ENCODE peak calls at places on chromosome 2, in five cellular contexts. One of them, this sample, is unnamed.

GRCh38 chr2:177400337-177400923 is 7.9 kb downstream of the AGPS start:
- DNase-seq in transverse colon: no peak
- DNase-seq in breast epithelium: no peak
- DNase-seq in spleen: no peak
- DNase-seq in gastrocnemius medialis: no peak
- DNase-seq in this sample: no peak

GRCh38 chr2:118937817-118938216 is 4.2 kb upstream of the MARCO start:
- DNase-seq in gastrocnemius medialis: no peak
- DNase-seq in transverse colon: peak; percentile 33
- DNase-seq in spleen: no peak
- DNase-seq in breast epithelium: no peak
- DNase-seq in this sample: no peak

GRCh38 chr2:236164983-236165301 is 3.2 kb downstream of the GBX2 start:
- DNase-seq in breast epithelium: no peak
- DNase-seq in transverse colon: no peak
- DNase-seq in gastrocnemius medialis: no peak
- DNase-seq in spleen: no peak
- DNase-seq in this sample: no peak

GRCh38 chr2:217573565-217573964 is 429.2 kb downstream of the TNS1 start:
- DNase-seq in gastrocnemius medialis: no peak
- DNase-seq in spleen: no peak
- DNase-seq in transverse colon: no peak
- DNase-seq in breast epithelium: no peak
- DNase-seq in this sample: no peak

GRCh38 chr2:233225230-233226068 is 26.0 kb upstream of the ATG16L1 start:
- DNase-seq in breast epithelium: no peak
- DNase-seq in gastrocnemius medialis: no peak
- DNase-seq in spleen: no peak
- DNase-seq in transverse colon: no peak
- DNase-seq in this sample: no peak

GRCh38 chr2:216430811-216431210 is 18.5 kb downstream of the SMARCAL1 start:
- DNase-seq in transverse colon: no peak
- DNase-seq in gastrocnemius medialis: no peak
- DNase-seq in breast epithelium: no peak
- DNase-seq in spleen: no peak
- DNase-seq in this sample: no peak

GRCh38 chr2:45242161-45242741 is 233.0 kb upstream of the SIX2 start:
- DNase-seq in transverse colon: no peak
- DNase-seq in spleen: no peak
- DNase-seq in breast epithelium: no peak
- DNase-seq in gastrocnemius medialis: peak; percentile 89
- DNase-seq in this sample: no peak

GRCh38 chr2:32863803-32864202 is 83.0 kb upstream of the LTBP1 start:
- DNase-seq in transverse colon: no peak
- DNase-seq in breast epithelium: no peak
- DNase-seq in gastrocnemius medialis: no peak
- DNase-seq in spleen: no peak
- DNase-seq in this sample: no peak

GRCh38 chr2:45681675-45682074 is 30.2 kb downstream of the PRKCE start:
- DNase-seq in spleen: no peak
- DNase-seq in breast epithelium: no peak
- DNase-seq in transverse colon: no peak
- DNase-seq in gastrocnemius medialis: peak; percentile 64
- DNase-seq in this sample: no peak

GRCh38 chr2:42918671-42919335 is 126.4 kb upstream of the HAAO start:
- DNase-seq in gastrocnemius medialis: no peak
- DNase-seq in spleen: no peak
- DNase-seq in transverse colon: no peak
- DNase-seq in breast epithelium: no peak
- DNase-seq in this sample: no peak

GRCh38 chr2:108278631-108279030 is 10.1 kb upstream of the SULT1C2 start:
- DNase-seq in spleen: no peak
- DNase-seq in breast epithelium: no peak
- DNase-seq in gastrocnemius medialis: no peak
- DNase-seq in transverse colon: no peak
- DNase-seq in this sample: no peak

GRCh38 chr2:240455719-240456606 is 20.5 kb downstream of the GPC1 start:
- DNase-seq in spleen: no peak
- DNase-seq in transverse colon: no peak
- DNase-seq in gastrocnemius medialis: no peak
- DNase-seq in breast epithelium: no peak
- DNase-seq in this sample: peak; percentile 68

GRCh38 chr2:68813596-68813995 is 57.6 kb downstream of the BMP10 start:
- DNase-seq in breast epithelium: no peak
- DNase-seq in gastrocnemius medialis: no peak
- DNase-seq in spleen: no peak
- DNase-seq in transverse colon: no peak
- DNase-seq in this sample: no peak

GRCh38 chr2:36178384-36178783 is 177.2 kb upstream of the CRIM1 start:
- DNase-seq in breast epithelium: no peak
- DNase-seq in gastrocnemius medialis: no peak
- DNase-seq in transverse colon: no peak
- DNase-seq in spleen: no peak
- DNase-seq in this sample: no peak

GRCh38 chr2:128536925-128537620 is 218.4 kb upstream of the HS6ST1 start:
- DNase-seq in gastrocnemius medialis: no peak
- DNase-seq in transverse colon: no peak
- DNase-seq in breast epithelium: no peak
- DNase-seq in spleen: peak; percentile 24
- DNase-seq in this sample: no peak

GRCh38 chr2:230007931-230008707 is 60.6 kb downstream of the SLC16A14 start:
- DNase-seq in breast epithelium: peak; percentile 78
- DNase-seq in transverse colon: peak; percentile 84
- DNase-seq in gastrocnemius medialis: peak; percentile 17
- DNase-seq in spleen: peak; percentile 93
- DNase-seq in this sample: peak; percentile 78

GRCh38 chr2:208036357-208036756 is 11.0 kb upstream of the PLEKHM3 start:
- DNase-seq in spleen: no peak
- DNase-seq in breast epithelium: no peak
- DNase-seq in transverse colon: no peak
- DNase-seq in gastrocnemius medialis: no peak
- DNase-seq in this sample: no peak

GRCh38 chr2:20180676-20181648 is 44.0 kb downstream of the SDC1 start:
- DNase-seq in spleen: peak; percentile 23
- DNase-seq in transverse colon: peak; percentile 9
- DNase-seq in breast epithelium: no peak
- DNase-seq in gastrocnemius medialis: no peak
- DNase-seq in this sample: no peak

GRCh38 chr2:170255971-170256370 is 78.0 kb downstream of the MYO3B start:
- DNase-seq in breast epithelium: no peak
- DNase-seq in transverse colon: no peak
- DNase-seq in gastrocnemius medialis: no peak
- DNase-seq in spleen: no peak
- DNase-seq in this sample: no peak

GRCh38 chr2:182543746-182544525 is 117.1 kb upstream of the PDE1A start:
- DNase-seq in breast epithelium: no peak
- DNase-seq in gastrocnemius medialis: no peak
- DNase-seq in spleen: no peak
- DNase-seq in transverse colon: no peak
- DNase-seq in this sample: no peak

GRCh38 chr2:168661404-168661869 is 141.0 kb upstream of the NOSTRIN start:
- DNase-seq in gastrocnemius medialis: no peak
- DNase-seq in transverse colon: no peak
- DNase-seq in spleen: no peak
- DNase-seq in breast epithelium: no peak
- DNase-seq in this sample: no peak

GRCh38 chr2:23636412-23636811 is 251.4 kb downstream of the KLHL29 start:
- DNase-seq in gastrocnemius medialis: no peak
- DNase-seq in transverse colon: no peak
- DNase-seq in spleen: peak; percentile 56
- DNase-seq in breast epithelium: no peak
- DNase-seq in this sample: peak; percentile 35

GRCh38 chr2:224078656-224079055 is 39.6 kb upstream of the SERPINE2 start:
- DNase-seq in transverse colon: no peak
- DNase-seq in spleen: no peak
- DNase-seq in gastrocnemius medialis: no peak
- DNase-seq in breast epithelium: no peak
- DNase-seq in this sample: peak; percentile 76

GRCh38 chr2:54388093-54388492 is 68.0 kb upstream of the SPTBN1 start:
- DNase-seq in gastrocnemius medialis: no peak
- DNase-seq in transverse colon: no peak
- DNase-seq in breast epithelium: no peak
- DNase-seq in spleen: no peak
- DNase-seq in this sample: no peak

GRCh38 chr2:2324565-2325101 is 6.4 kb downstream of the MYT1L start:
- DNase-seq in spleen: no peak
- DNase-seq in transverse colon: no peak
- DNase-seq in breast epithelium: no peak
- DNase-seq in gastrocnemius medialis: no peak
- DNase-seq in this sample: no peak

DNA sequence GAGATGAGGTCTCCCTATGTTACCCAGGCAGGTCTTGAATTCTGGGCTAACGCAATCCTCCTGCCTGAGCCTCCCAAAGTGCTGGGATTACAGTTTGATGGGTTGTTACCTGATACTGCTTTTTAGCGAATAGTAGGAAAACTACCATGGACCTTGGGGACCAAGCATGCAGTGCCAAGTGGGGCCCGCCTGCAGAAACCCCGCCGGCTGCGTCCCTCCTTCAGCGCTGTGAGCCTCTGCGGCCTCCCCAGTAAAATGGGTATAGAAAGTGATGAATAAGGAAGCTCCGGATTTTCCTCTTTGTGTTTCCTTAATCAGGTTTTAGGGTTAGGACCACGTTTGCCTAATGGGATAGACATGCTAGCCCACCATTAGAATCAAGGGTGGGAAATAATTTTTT is 30.4 kb downstream of the RAMP1 start:
- DNase-seq in transverse colon: no peak
- DNase-seq in gastrocnemius medialis: no peak
- DNase-seq in breast epithelium: no peak
- DNase-seq in spleen: peak; percentile 16
- DNase-seq in this sample: no peak
- TF ChIP-seq POLR2A in transverse colon: no peak
- TF ChIP-seq POLR2A in gastrocnemius medialis: no peak
- TF ChIP-seq POLR2A in breast epithelium: no peak
- TF ChIP-seq POLR2A in spleen: no peak
- TF ChIP-seq POLR2A in this sample: no peak

GRCh38 chr2:88563134-88563533 is 64.1 kb downstream of the EIF2AK3 start:
- DNase-seq in transverse colon: no peak
- DNase-seq in spleen: no peak
- DNase-seq in breast epithelium: no peak
- DNase-seq in gastrocnemius medialis: no peak
- DNase-seq in this sample: no peak

GRCh38 chr2:88557290-88557689 is 70.0 kb downstream of the EIF2AK3 start:
- DNase-seq in transverse colon: peak; percentile 12
- DNase-seq in spleen: no peak
- DNase-seq in gastrocnemius medialis: no peak
- DNase-seq in breast epithelium: no peak
- DNase-seq in this sample: no peak

GRCh38 chr2:88561646-88562388 is 65.4 kb downstream of the EIF2AK3 start:
- DNase-seq in gastrocnemius medialis: no peak
- DNase-seq in breast epithelium: no peak
- DNase-seq in spleen: no peak
- DNase-seq in transverse colon: no peak
- DNase-seq in this sample: no peak

GRCh38 chr2:88564402-88564801 is 62.9 kb downstream of the EIF2AK3 start:
- DNase-seq in gastrocnemius medialis: no peak
- DNase-seq in transverse colon: no peak
- DNase-seq in spleen: no peak
- DNase-seq in breast epithelium: no peak
- DNase-seq in this sample: no peak

GRCh38 chr2:88560619-88561307 is 66.5 kb downstream of the EIF2AK3 start:
- DNase-seq in gastrocnemius medialis: no peak
- DNase-seq in spleen: no peak
- DNase-seq in breast epithelium: no peak
- DNase-seq in transverse colon: no peak
- DNase-seq in this sample: no peak
- H3K36me3 ChIP-seq in gastrocnemius medialis: no peaks in the 10 kb centered on the region
- H3K36me3 ChIP-seq in spleen: no peaks in the 10 kb centered on the region
- H3K36me3 ChIP-seq in breast epithelium: peaks cover 5% of the 10 kb centered on the region
- H3K36me3 ChIP-seq in transverse colon: no peaks in the 10 kb centered on the region
- H3K36me3 ChIP-seq in this sample: peaks cover 36% of the 10 kb centered on the region

DNA sequence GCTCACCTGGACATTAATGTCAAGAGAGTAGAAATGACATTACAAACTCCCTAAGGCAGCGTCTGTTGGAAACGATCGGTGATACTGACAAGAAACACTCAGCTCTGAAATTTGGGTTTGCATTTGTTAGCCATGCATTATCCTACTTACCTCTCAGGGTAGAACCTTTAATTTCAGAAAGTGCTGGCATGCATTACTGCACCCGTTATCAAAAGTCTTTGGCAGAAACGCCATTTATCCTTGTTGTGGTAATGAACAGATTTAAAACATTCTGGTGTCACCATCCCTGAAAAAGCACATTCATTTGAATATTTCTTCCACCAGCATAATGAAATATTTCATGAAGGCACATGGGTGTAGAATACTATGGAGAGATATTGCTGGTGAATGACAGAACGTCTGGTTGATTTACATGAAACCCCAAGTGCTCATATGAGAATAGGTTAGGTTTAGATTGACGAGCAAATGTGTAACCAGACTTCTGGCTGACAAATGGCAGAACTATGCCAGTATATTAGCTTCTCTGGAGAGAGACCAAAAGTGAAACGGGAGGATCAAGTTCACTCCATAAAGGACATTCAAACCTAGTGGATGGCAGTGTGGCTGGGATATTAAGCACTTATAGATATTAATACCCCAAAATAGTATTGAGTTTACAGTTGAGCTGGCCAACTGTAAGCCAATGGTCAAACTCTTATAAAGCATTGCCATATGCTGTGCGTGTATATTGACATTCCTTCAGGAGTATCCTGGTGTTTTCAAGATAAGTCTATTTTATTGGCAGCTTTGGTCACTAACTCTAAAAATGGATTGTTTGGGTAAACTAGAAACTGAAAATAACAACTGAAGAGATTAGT is 53.6 kb upstream of the ITGB6 start:
- DNase-seq in breast epithelium: no peak
- DNase-seq in gastrocnemius medialis: no peak
- DNase-seq in transverse colon: no peak
- DNase-seq in spleen: no peak
- DNase-seq in this sample: no peak
- H3K4me1 ChIP-seq in breast epithelium: no peaks in the 10 kb centered on the region
- H3K4me1 ChIP-seq in gastrocnemius medialis: peaks cover 38% of the 10 kb centered on the region
- H3K4me1 ChIP-seq in transverse colon: peaks cover 21% of the 10 kb centered on the region
- H3K4me1 ChIP-seq in spleen: peaks cover 11% of the 10 kb centered on the region
- H3K4me1 ChIP-seq in this sample: peaks cover 20% of the 10 kb centered on the region

GRCh38 chr2:134917958-134918517 is 584 bp upstream of the CCNT2 start:
- DNase-seq in spleen: peak; percentile 98
- DNase-seq in gastrocnemius medialis: peak; percentile 79
- DNase-seq in breast epithelium: no peak
- DNase-seq in transverse colon: no peak
- DNase-seq in this sample: peak; percentile 92

GRCh38 chr2:134917219-134917957 is 1.2 kb upstream of the CCNT2 start:
- DNase-seq in gastrocnemius medialis: no peak
- DNase-seq in transverse colon: peak; percentile 28
- DNase-seq in breast epithelium: no peak
- DNase-seq in spleen: peak; percentile 80
- DNase-seq in this sample: peak; percentile 5

GRCh38 chr2:134919360-134920210 is 963 bp downstream of the CCNT2 start:
- DNase-seq in spleen: no peak
- DNase-seq in transverse colon: peak; percentile 60
- DNase-seq in gastrocnemius medialis: peak; percentile 4
- DNase-seq in breast epithelium: no peak
- DNase-seq in this sample: peak; percentile 24

GRCh38 chr2:134918518-134919359 is at the start of gene CCNT2:
- DNase-seq in spleen: peak; percentile 100
- DNase-seq in breast epithelium: peak; percentile 99
- DNase-seq in transverse colon: peak; percentile 100
- DNase-seq in gastrocnemius medialis: peak; percentile 97
- DNase-seq in this sample: peak; percentile 98
- TF ChIP-seq POLR2A in spleen: peak; percentile 7
- TF ChIP-seq POLR2A in breast epithelium: peak; percentile 51
- TF ChIP-seq POLR2A in transverse colon: peak; percentile 49
- TF ChIP-seq POLR2A in gastrocnemius medialis: peak; percentile 17
- TF ChIP-seq POLR2A in this sample: no peak

GRCh38 chr2:12737226-12738111 is 20.7 kb downstream of the TRIB2 start:
- DNase-seq in spleen: no peak
- DNase-seq in breast epithelium: no peak
- DNase-seq in gastrocnemius medialis: no peak
- DNase-seq in transverse colon: no peak
- DNase-seq in this sample: no peak
- H3K36me3 ChIP-seq in spleen: no peaks in the 10 kb centered on the region
- H3K36me3 ChIP-seq in breast epithelium: no peaks in the 10 kb centered on the region
- H3K36me3 ChIP-seq in gastrocnemius medialis: no peaks in the 10 kb centered on the region
- H3K36me3 ChIP-seq in transverse colon: no peaks in the 10 kb centered on the region
- H3K36me3 ChIP-seq in this sample: peaks cover 4% of the 10 kb centered on the region

This sample was measured in thyroid gland.